ENCODE peak calls at places on chromosomes 2 and 18, in eight cellular contexts. One of them, this sample, is unnamed.

GRCh38 chr2:212538156-212539144 is at the start of gene ERBB4:
- DNase-seq in suprapubic skin: peak; percentile 58
- DNase-seq in A549: no peak
- DNase-seq in H1: no peak
- DNase-seq in GM12878: no peak
- DNase-seq in ovary: peak; percentile 17
- DNase-seq in transverse colon: no peak
- DNase-seq in tibial nerve: no peak
- DNase-seq in this sample: peak; percentile 64

GRCh38 chr2:37848451-37848850 is 76.6 kb upstream of the RMDN2 start:
- DNase-seq in suprapubic skin: no peak
- DNase-seq in A549: no peak
- DNase-seq in H1: no peak
- DNase-seq in GM12878: no peak
- DNase-seq in ovary: no peak
- DNase-seq in transverse colon: no peak
- DNase-seq in tibial nerve: no peak
- DNase-seq in this sample: no peak

GRCh38 chr2:148930046-148930775 is 55.2 kb downstream of the KIF5C start:
- DNase-seq in suprapubic skin: no peak
- DNase-seq in A549: no peak
- DNase-seq in H1: no peak
- DNase-seq in GM12878: no peak
- DNase-seq in ovary: no peak
- DNase-seq in transverse colon: no peak
- DNase-seq in tibial nerve: no peak
- DNase-seq in this sample: no peak

GRCh38 chr2:218871345-218872302 is 9.0 kb upstream of the WNT10A start:
- DNase-seq in suprapubic skin: no peak
- DNase-seq in A549: no peak
- DNase-seq in H1: no peak
- DNase-seq in GM12878: no peak
- DNase-seq in ovary: no peak
- DNase-seq in transverse colon: no peak
- DNase-seq in tibial nerve: no peak
- DNase-seq in this sample: no peak

GRCh38 chr2:175251425-175252041 is 70.0 kb upstream of the ATP5MC3 start:
- DNase-seq in suprapubic skin: no peak
- DNase-seq in A549: peak; percentile 20
- DNase-seq in H1: no peak
- DNase-seq in GM12878: no peak
- DNase-seq in ovary: no peak
- DNase-seq in transverse colon: no peak
- DNase-seq in tibial nerve: no peak
- DNase-seq in this sample: no peak

GRCh38 chr2:18536100-18536499 is 24.4 kb downstream of the RDH14 start:
- DNase-seq in suprapubic skin: no peak
- DNase-seq in A549: no peak
- DNase-seq in H1: no peak
- DNase-seq in GM12878: no peak
- DNase-seq in ovary: no peak
- DNase-seq in transverse colon: no peak
- DNase-seq in tibial nerve: no peak
- DNase-seq in this sample: peak; percentile 63

GRCh38 chr2:113156278-113157107 is 17.3 kb upstream of the PSD4 start:
- DNase-seq in suprapubic skin: no peak
- DNase-seq in A549: no peak
- DNase-seq in H1: no peak
- DNase-seq in GM12878: no peak
- DNase-seq in ovary: no peak
- DNase-seq in transverse colon: no peak
- DNase-seq in tibial nerve: no peak
- DNase-seq in this sample: no peak

GRCh38 chr18:62522178-62522509 is 681 bp upstream of the ZCCHC2 start:
- DNase-seq in suprapubic skin: no peak
- DNase-seq in A549: no peak
- DNase-seq in H1: no peak
- DNase-seq in GM12878: no peak
- DNase-seq in ovary: no peak
- DNase-seq in transverse colon: no peak
- DNase-seq in tibial nerve: no peak
- DNase-seq in this sample: no peak

GRCh38 chr2:56318147-56318546 is 134.4 kb downstream of the CCDC85A start:
- DNase-seq in suprapubic skin: no peak
- DNase-seq in A549: no peak
- DNase-seq in H1: no peak
- DNase-seq in GM12878: no peak
- DNase-seq in ovary: no peak
- DNase-seq in transverse colon: no peak
- DNase-seq in tibial nerve: no peak
- DNase-seq in this sample: no peak

GRCh38 chr2:174607989-174608865 is 10.6 kb upstream of the WIPF1 start:
- DNase-seq in suprapubic skin: no peak
- DNase-seq in A549: no peak
- DNase-seq in H1: no peak
- DNase-seq in GM12878: peak; percentile 89
- DNase-seq in ovary: no peak
- DNase-seq in transverse colon: no peak
- DNase-seq in tibial nerve: no peak
- DNase-seq in this sample: no peak

GRCh38 chr18:45571714-45572113 is 43.6 kb upstream of the SLC14A2 start:
- DNase-seq in suprapubic skin: no peak
- DNase-seq in A549: peak; percentile 5
- DNase-seq in H1: no peak
- DNase-seq in GM12878: no peak
- DNase-seq in ovary: no peak
- DNase-seq in transverse colon: no peak
- DNase-seq in tibial nerve: no peak
- DNase-seq in this sample: no peak

GRCh38 chr18:832085-832681 is 20.1 kb upstream of the YES1 start:
- DNase-seq in suprapubic skin: no peak
- DNase-seq in A549: no peak
- DNase-seq in H1: no peak
- DNase-seq in GM12878: no peak
- DNase-seq in ovary: no peak
- DNase-seq in transverse colon: peak; percentile 65
- DNase-seq in tibial nerve: no peak
- DNase-seq in this sample: no peak

GRCh38 chr2:202164409-202164808 is 74.0 kb downstream of the SUMO1 start:
- DNase-seq in suprapubic skin: no peak
- DNase-seq in A549: no peak
- DNase-seq in H1: no peak
- DNase-seq in GM12878: no peak
- DNase-seq in ovary: no peak
- DNase-seq in transverse colon: no peak
- DNase-seq in tibial nerve: no peak
- DNase-seq in this sample: no peak

GRCh38 chr2:144441711-144442141 is 78.2 kb downstream of the ZEB2 start:
- DNase-seq in suprapubic skin: no peak
- DNase-seq in A549: no peak
- DNase-seq in H1: no peak
- DNase-seq in GM12878: no peak
- DNase-seq in ovary: no peak
- DNase-seq in transverse colon: no peak
- DNase-seq in tibial nerve: no peak
- DNase-seq in this sample: no peak

GRCh38 chr2:144434865-144435264 is 85.1 kb downstream of the ZEB2 start:
- DNase-seq in suprapubic skin: no peak
- DNase-seq in A549: no peak
- DNase-seq in H1: no peak
- DNase-seq in GM12878: no peak
- DNase-seq in ovary: no peak
- DNase-seq in transverse colon: no peak
- DNase-seq in tibial nerve: no peak
- DNase-seq in this sample: no peak

GRCh38 chr2:144438722-144439508 is 81.0 kb downstream of the ZEB2 start:
- DNase-seq in suprapubic skin: no peak
- DNase-seq in A549: no peak
- DNase-seq in H1: no peak
- DNase-seq in GM12878: no peak
- DNase-seq in ovary: no peak
- DNase-seq in transverse colon: no peak
- DNase-seq in tibial nerve: no peak
- DNase-seq in this sample: no peak

GRCh38 chr2:144432921-144433320 is 87.0 kb downstream of the ZEB2 start:
- DNase-seq in suprapubic skin: no peak
- DNase-seq in A549: no peak
- DNase-seq in H1: no peak
- DNase-seq in GM12878: no peak
- DNase-seq in ovary: no peak
- DNase-seq in transverse colon: no peak
- DNase-seq in tibial nerve: no peak
- DNase-seq in this sample: no peak

DNA sequence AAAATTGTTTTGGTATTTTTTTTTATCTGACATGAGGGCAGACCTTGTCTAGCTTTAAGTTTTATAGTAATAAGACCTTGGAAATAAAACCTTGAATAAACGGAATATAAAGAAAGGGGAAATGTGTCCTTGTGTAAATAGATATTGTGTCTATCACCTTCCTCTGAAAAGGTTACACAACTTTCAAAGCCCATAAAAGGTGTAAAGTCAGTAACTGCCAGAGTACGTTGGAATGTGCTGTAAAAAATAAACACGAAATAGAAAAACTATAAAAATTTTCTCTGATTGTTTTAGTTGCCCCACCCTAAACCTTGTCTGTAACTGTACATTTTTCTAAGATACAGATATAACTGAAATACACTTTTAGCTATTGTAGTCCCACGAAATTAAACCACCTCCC is 82.3 kb downstream of the ZEB2 start:
- DNase-seq in suprapubic skin: no peak
- DNase-seq in A549: no peak
- DNase-seq in H1: no peak
- DNase-seq in GM12878: no peak
- DNase-seq in ovary: no peak
- DNase-seq in transverse colon: no peak
- DNase-seq in tibial nerve: no peak
- DNase-seq in this sample: no peak
- TF ChIP-seq POLR2A in suprapubic skin: no peak
- TF ChIP-seq POLR2A in A549: no peak
- TF ChIP-seq POLR2A in H1: no peak
- TF ChIP-seq POLR2A in GM12878: no peak
- TF ChIP-seq POLR2A in ovary: no peak
- TF ChIP-seq POLR2A in transverse colon: no peak
- TF ChIP-seq POLR2A in tibial nerve: no peak
- TF ChIP-seq POLR2A in this sample: no peak

DNA sequence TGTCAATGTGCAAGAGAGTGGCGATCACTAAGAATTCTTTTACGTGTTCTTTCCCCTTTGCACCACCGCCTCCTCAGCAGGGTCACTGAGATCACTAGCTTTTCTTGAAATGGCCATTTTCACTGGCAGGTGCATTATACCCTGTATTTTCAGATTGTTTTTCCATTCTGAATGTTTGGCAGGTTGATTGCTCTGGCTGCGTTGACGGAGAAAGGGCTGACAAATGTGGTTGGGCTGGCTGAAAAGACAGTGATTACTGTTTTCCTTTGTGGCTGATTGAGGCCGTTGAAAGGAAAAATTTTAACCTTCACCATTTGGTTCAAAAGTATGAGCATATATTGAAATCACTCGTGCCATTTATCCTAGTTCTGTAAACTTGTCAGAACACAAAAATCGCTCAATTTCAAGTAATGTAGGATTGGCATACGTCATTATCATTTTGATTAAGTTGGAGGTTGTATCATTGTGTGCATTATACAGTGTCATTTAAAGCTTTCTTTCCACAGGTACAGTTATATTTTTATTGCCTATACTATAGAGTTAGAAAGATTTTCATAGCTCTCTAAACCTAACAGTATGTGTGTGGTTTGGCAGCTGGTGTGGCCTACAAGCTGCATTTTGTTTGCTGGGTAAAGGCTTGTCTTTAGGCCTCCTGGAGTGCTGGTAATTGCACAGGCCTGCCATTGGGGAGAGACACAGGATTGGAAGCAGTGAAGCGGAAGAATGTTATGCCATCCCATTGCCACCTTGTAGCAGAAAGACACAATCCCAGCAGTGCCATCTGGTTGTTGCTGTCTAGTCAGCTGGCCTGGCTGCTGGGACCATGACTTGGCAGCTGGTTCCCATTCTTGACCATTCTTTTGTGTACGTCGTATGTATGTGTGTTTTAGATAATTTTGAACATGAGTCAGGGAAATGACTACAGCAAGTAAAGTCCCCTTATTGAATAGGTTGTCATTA is 36.7 kb downstream of the DYNC1I2 start:
- DNase-seq in suprapubic skin: no peak
- DNase-seq in A549: no peak
- DNase-seq in H1: peak; percentile 1
- DNase-seq in GM12878: no peak
- DNase-seq in ovary: no peak
- DNase-seq in transverse colon: no peak
- DNase-seq in tibial nerve: no peak
- DNase-seq in this sample: no peak
- TF ChIP-seq CTCF in suprapubic skin: no peak
- TF ChIP-seq CTCF in A549: no peak
- TF ChIP-seq CTCF in H1: peak; percentile 67
- TF ChIP-seq CTCF in GM12878: no peak
- TF ChIP-seq CTCF in ovary: no peak
- TF ChIP-seq CTCF in transverse colon: no peak
- TF ChIP-seq CTCF in tibial nerve: no peak
- TF ChIP-seq CTCF in this sample: no peak

DNA sequence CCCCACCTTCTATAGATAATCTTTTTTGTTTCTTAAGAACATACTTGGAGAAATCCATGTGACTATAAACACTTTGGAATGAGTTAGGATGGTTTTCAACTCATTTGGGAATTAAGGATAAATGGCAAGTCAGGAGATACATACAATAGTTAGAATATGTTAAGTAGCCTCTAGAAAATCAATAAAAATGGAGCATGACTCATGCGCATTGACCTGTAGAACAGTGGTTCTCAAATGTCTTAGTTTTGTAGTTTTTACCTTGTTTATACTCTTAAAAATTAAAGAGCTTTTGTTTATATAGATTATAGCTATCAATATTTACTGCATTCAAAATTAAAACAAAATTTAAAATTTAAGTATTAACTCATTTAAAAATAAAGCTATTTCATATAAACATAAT is 24.7 kb downstream of the NUP35 start:
- DNase-seq in suprapubic skin: no peak
- DNase-seq in A549: no peak
- DNase-seq in H1: no peak
- DNase-seq in GM12878: no peak
- DNase-seq in ovary: no peak
- DNase-seq in transverse colon: no peak
- DNase-seq in tibial nerve: no peak
- DNase-seq in this sample: no peak
- TF ChIP-seq EP300 in suprapubic skin: no peak
- TF ChIP-seq EP300 in A549: no peak
- TF ChIP-seq EP300 in H1: no peak
- TF ChIP-seq EP300 in GM12878: no peak
- TF ChIP-seq EP300 in ovary: no peak
- TF ChIP-seq EP300 in transverse colon: no peak
- TF ChIP-seq EP300 in tibial nerve: no peak
- TF ChIP-seq EP300 in this sample: no peak

DNA sequence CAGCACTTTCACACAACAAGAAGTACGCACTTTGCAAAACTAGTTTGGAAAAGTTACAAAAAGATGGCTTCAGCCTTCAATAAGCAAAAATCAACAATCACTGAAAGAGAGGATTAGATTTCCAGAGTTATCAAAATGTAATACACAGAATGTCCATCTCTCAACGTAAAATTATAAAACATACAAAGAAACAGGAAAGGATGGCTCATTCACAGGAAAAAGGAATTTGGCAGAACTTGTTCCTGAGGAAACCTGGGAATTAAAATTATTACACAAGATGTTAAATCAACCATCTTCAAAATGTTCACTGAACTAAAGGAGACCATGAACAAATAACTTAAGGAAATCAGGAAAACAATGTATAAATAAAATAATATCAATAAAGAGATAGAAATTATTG is 8.0 kb downstream of the C2orf92 start:
- DNase-seq in suprapubic skin: no peak
- DNase-seq in A549: no peak
- DNase-seq in H1: no peak
- DNase-seq in GM12878: no peak
- DNase-seq in ovary: no peak
- DNase-seq in transverse colon: no peak
- DNase-seq in tibial nerve: no peak
- DNase-seq in this sample: no peak
- TF ChIP-seq POLR2A in suprapubic skin: no peak
- TF ChIP-seq POLR2A in A549: no peak
- TF ChIP-seq POLR2A in H1: no peak
- TF ChIP-seq POLR2A in GM12878: no peak
- TF ChIP-seq POLR2A in ovary: no peak
- TF ChIP-seq POLR2A in transverse colon: no peak
- TF ChIP-seq POLR2A in tibial nerve: no peak
- TF ChIP-seq POLR2A in this sample: no peak